ENCODE peak calls at places on chromosomes 1 and 21, in four cellular contexts. P is GM23338, J is HepG2, D is WTC11. Y is an unnamed sample.

GRCh38 chr1:212967767-212968166 is 17.4 kb downstream of the VASH2 start:
- DNase-seq in D (peak), J (peak), P (peak), Y (no peak)

GRCh38 chr1:150974580-150975478 is at the start of gene CERS2:
- DNase-seq in P (peak), D (peak), J (peak), Y (no peak)

GRCh38 chr1:202145325-202146140 is 996 bp upstream of the ARL8A start:
- DNase-seq in D (no peak), J (no peak), P (no peak), Y (no peak)

GRCh38 chr1:25782608-25783201 is 17.3 kb upstream of the SELENON start:
- DNase-seq in J (no peak), D (no peak), P (no peak), Y (no peak)

GRCh38 chr1:232033285-232033684 is 406.7 kb downstream of the DISC1 start:
- DNase-seq in D (no peak), J (no peak), P (no peak), Y (peak)

GRCh38 chr21:45481977-45482898 is 60.0 kb downstream of the SLC19A1 start:
- DNase-seq in P (no peak), J (no peak), D (no peak), Y (no peak)

GRCh38 chr1:14521602-14522001 is 76.9 kb upstream of the KAZN start:
- DNase-seq in J (no peak), P (no peak), D (no peak), Y (no peak)

GRCh38 chr1:24575905-24576587 is 20.2 kb downstream of the NCMAP start:
- DNase-seq in P (no peak), D (no peak), J (no peak), Y (no peak)

GRCh38 chr1:25725482-25725881 is 74.5 kb upstream of the SELENON start:
- DNase-seq in P (peak), J (no peak), D (no peak), Y (no peak)

GRCh38 chr1:12595839-12596821 is 21.9 kb downstream of the DHRS3 start:
- DNase-seq in P (peak), J (no peak), D (peak), Y (peak)

GRCh38 chr1:213376862-213377372 is 325.9 kb downstream of the RPS6KC1 start:
- DNase-seq in J (peak), P (peak), D (no peak), Y (no peak)

GRCh38 chr1:57843760-57844159 is 419.9 kb upstream of the DAB1 start:
- DNase-seq in D (no peak), P (no peak), J (no peak), Y (no peak)

GRCh38 chr1:245901565-245901964 is 605.5 kb downstream of the SMYD3 start:
- DNase-seq in J (no peak), D (no peak), P (no peak), Y (no peak)

GRCh38 chr1:2216767-2217058 is 11.4 kb upstream of the SKI start:
- DNase-seq in J (no peak), D (no peak), P (no peak), Y (no peak)

GRCh38 chr1:109997867-109998229 is 13.3 kb downstream of the AHCYL1 start:
- DNase-seq in D (no peak), P (no peak), J (no peak), Y (no peak)

GRCh38 chr1:180918519-180918918 is 5.8 kb downstream of the KIAA1614 start:
- DNase-seq in J (no peak), P (no peak), D (no peak), Y (no peak)

GRCh38 chr1:172352435-172352834 is 68.0 kb upstream of the C1orf105 start:
- DNase-seq in D (no peak), P (no peak), J (no peak), Y (no peak)

GRCh38 chr1:22256213-22256512 is 113.3 kb upstream of the WNT4 start:
- DNase-seq in D (no peak), J (no peak), P (no peak), Y (no peak)

GRCh38 chr1:75425001-75425400 is 185.9 kb downstream of the SLC44A5 start:
- DNase-seq in D (no peak), J (no peak), P (no peak), Y (no peak)

GRCh38 chr1:9537863-9538668 is 1.2 kb upstream of the SLC25A33 start:
- DNase-seq in J (peak), P (no peak), D (no peak), Y (no peak)

GRCh38 chr21:18041012-18041411 is 203.6 kb upstream of the CHODL start:
- DNase-seq in P (peak), J (peak), D (peak), Y (no peak)

GRCh38 chr1:160416369-160416768 is 16.0 kb downstream of the VANGL2 start:
- DNase-seq in J (peak), D (peak), P (peak), Y (no peak)

GRCh38 chr1:175373786-175374623 is 181.4 kb upstream of the KIAA0040 start:
- DNase-seq in J (peak), D (peak), P (peak), Y (peak)

GRCh38 chr1:198291924-198292323 is 135.1 kb downstream of the NEK7 start:
- DNase-seq in P (no peak), J (no peak), D (no peak), Y (no peak)

GRCh38 chr1:203534526-203534925 is 40.6 kb downstream of the OPTC start:
- DNase-seq in J (no peak), D (no peak), P (no peak), Y (no peak)

GRCh38 chr21:32372755-32373154 is 20.1 kb downstream of the URB1 start:
- DNase-seq in P (no peak), D (no peak), J (no peak), Y (no peak)

GRCh38 chr21:28230559-28230958 is 762.1 kb downstream of the LTN1 start:
- DNase-seq in P (no peak), D (no peak), J (no peak), Y (no peak)

GRCh38 chr1:62515055-62515454 is 78.2 kb downstream of the USP1 start:
- DNase-seq in P (no peak), D (no peak), J (peak), Y (no peak)

DNA sequence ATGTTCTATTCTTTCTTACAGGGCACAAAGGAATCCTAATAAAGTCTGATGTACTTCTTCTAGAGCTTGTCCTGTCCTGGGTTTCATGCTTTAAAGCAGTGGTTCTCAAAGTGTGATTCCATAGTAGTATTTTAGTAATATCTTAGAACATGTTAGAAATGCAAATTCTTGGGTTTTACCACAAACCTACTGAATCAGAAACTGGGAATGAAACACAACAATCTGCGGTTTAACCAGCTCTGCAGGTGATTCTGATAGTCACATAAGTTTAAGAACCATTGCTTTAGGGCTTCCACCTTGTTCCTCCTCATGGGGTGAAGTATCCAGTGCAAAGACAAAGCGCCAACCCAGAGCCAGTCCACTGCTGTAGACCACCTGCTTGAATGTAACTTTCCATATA is 41.1 kb downstream of the NGF start:
- DNase-seq in D (no peak), P (no peak), J (no peak), Y (no peak)
- TF ChIP-seq CREB1 in D (no peak), P (no peak), J (no peak), Y (no peak)

DNA sequence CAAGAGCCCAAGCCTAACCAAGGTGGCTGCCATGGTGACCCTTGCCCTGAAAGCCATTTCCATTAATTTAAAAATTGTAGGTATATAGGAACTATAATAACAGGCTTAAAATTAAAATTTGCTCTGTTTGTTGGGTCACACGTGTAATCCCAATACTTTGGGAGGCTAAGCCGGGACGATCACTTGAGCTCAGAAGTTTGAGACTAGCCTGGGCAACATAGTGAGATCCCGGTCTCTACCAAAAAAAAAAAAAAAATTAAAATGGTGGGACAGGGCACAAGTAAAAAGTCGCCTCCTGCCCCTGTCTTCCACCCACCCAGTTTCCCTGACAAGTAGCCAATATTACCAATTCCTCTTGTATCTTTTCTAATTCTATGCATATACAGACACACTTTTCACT is 6.6 kb downstream of the CAPZA1 start:
- DNase-seq in J (no peak), P (no peak), D (no peak), Y (no peak)
- TF ChIP-seq CREB1 in J (no peak), P (no peak), D (no peak), Y (no peak)

GRCh38 chr21:36150192-36150711 is 6.4 kb upstream of the DOP1B start:
- DNase-seq in J (no peak), P (no peak), D (no peak), Y (no peak)
- TF ChIP-seq CREB1 in J (no peak), P (no peak), D (no peak), Y (no peak)

DNA sequence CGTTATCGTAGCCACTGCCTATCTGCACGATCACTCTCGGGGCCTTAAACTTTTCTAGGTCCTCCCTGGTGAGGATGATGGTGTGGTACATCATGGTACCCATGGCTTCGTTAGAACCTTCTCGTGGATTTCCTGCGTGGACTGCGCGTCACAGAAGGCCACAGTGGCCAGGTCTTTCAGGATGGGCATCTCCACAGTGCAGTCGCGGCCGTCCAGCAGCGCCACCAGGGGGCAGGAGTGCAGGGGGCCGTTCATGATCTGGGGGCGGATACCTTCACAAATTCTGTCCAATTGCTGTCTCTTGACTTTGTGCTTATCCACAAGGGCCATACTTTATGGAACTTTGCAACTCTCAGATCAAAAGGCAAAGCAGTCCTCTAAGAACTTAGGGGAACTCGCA is 69.6 kb downstream of the WLS start:
- DNase-seq in P (peak), D (peak), J (no peak), Y (no peak)
- TF ChIP-seq CREB1 in P (no peak), D (no peak), J (no peak), Y (no peak)

DNA sequence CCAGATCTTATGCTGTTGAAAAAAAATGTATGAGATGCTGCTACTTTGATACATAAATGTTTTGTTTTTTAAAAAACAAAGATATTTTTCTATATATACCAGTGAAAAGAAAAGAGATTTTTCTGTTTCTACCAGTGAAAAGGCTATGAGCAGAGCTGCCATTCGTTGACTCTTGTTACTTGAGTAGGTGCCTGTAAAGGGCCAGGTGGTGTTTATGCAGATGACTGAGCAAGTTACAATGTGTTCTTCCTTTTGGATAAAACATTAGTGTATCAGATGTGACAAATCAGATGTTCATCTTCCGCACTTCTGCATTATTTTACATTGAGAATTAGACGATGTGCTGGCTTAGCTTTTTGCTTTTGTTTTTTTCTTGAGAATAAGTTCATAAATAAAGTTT is 45.4 kb downstream of the BARHL2 start:
- DNase-seq in P (no peak), D (no peak), J (no peak), Y (no peak)
- TF ChIP-seq CREB1 in P (no peak), D (no peak), J (no peak), Y (no peak)